ENCODE peak calls at places on chromosomes 6 and 20, in six cellular contexts. F is vagina, I is IMR-90, A is pancreas, C is body of pancreas, E is lung. B is an unnamed sample.
A peak's percentile ranks its signal among the peaks of the same experiment; 100 is the strongest.

GRCh38 chr20:38303908-38304379 is at the start of gene BPI:
- DNase-seq in I (no peak), E (peak; percentile 34), A (no peak), C (no peak), F (no peak), B (peak; percentile 45)

GRCh38 chr20:40305303-40305702 is 383.7 kb downstream of the MAFB start:
- DNase-seq in F (no peak), E (no peak), A (no peak), C (no peak), I (no peak), B (no peak)

GRCh38 chr6:44431118-44431725 is 43.7 kb downstream of the CDC5L start:
- DNase-seq in A (no peak), C (peak; percentile 57), E (peak; percentile 33), F (no peak), I (peak; percentile 73), B (no peak)

GRCh38 chr6:148497256-148497655 is 154.6 kb downstream of the SASH1 start:
- DNase-seq in E (no peak), A (no peak), I (peak; percentile 75), F (no peak), C (no peak), B (no peak)

GRCh38 chr20:40251284-40251932 is 437.6 kb downstream of the MAFB start:
- DNase-seq in F (no peak), E (no peak), A (no peak), C (peak; percentile 13), I (peak; percentile 15), B (no peak)

GRCh38 chr6:169885831-169886230 is 134.4 kb downstream of the ERMARD start:
- DNase-seq in E (no peak), F (peak; percentile 77), C (no peak), I (no peak), A (no peak), B (no peak)

GRCh38 chr6:74814440-74814839 is 391.4 kb downstream of the COL12A1 start:
- DNase-seq in I (no peak), E (no peak), C (no peak), A (no peak), F (no peak), B (no peak)

GRCh38 chr20:45515147-45515913 is at the start of gene SPINT3:
- DNase-seq in C (no peak), F (peak; percentile 16), I (no peak), E (no peak), A (no peak), B (no peak)

GRCh38 chr6:107670792-107671199 is 153.3 kb downstream of the SCML4 start:
- DNase-seq in A (no peak), E (peak; percentile 47), I (peak; percentile 67), F (no peak), C (peak; percentile 52), B (peak; percentile 79)

GRCh38 chr6:130749402-130749801 is 77.8 kb upstream of the SMLR1 start:
- DNase-seq in A (no peak), E (no peak), I (no peak), C (no peak), F (no peak), B (no peak)

GRCh38 chr20:59933849-59934585 is 580 bp upstream of the SYCP2 start:
- DNase-seq in C (peak; percentile 88), I (peak; percentile 49), F (no peak), E (peak; percentile 82), A (peak; percentile 83), B (peak; percentile 86)

GRCh38 chr6:89140347-89141159 is 5.3 kb upstream of the PM20D2 start:
- DNase-seq in E (no peak), C (peak; percentile 64), I (peak; percentile 41), F (no peak), A (no peak), B (no peak)

GRCh38 chr6:154876776-154877175 is 118.3 kb upstream of the TIAM2 start:
- DNase-seq in C (no peak), A (no peak), F (no peak), E (no peak), I (no peak), B (no peak)

GRCh38 chr6:89970609-89971337 is 76.5 kb downstream of the GJA10 start:
- DNase-seq in A (peak; percentile 23), I (peak; percentile 74), F (no peak), E (no peak), C (peak; percentile 66), B (no peak)

DNA sequence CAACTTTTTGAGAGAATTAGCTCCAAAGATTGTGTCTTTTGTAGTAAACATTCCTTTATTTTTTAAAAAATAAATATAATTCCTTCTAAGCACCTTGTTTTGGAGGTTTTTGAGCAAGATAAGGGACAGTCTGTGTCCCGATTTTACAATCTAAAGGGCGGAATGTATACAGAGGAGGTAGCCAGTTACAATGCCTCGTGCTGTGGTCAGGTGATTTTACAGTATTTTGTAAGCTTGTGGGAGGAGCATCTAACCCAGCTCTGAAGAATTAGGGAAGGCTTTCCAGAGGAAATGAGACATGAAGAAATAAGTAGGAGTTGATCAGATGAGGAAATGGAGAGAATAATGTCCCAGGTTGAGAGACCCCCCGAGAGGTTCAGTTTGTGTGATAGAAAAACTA is 1.3 kb downstream of the HINT3 start:
- DNase-seq in I (peak; percentile 65), E (no peak), C (peak; percentile 47), F (no peak), A (no peak), B (no peak)
- H3K4me3 ChIP-seq in I (peak overlapping the region; percentile 72), E (no peak overlapping the region), C (no peak overlapping the region), F (peak overlapping the region; percentile 78), A (peak overlapping the region; percentile 85), B (peak overlapping the region; percentile 83)

GRCh38 chr20:18326990-18327389 is 38.7 kb downstream of the ZNF133 start:
- DNase-seq in C (no peak), I (no peak), E (no peak), F (no peak), A (no peak), B (no peak)

GRCh38 chr20:18324596-18325089 is 36.3 kb downstream of the ZNF133 start:
- DNase-seq in I (no peak), F (no peak), C (no peak), A (no peak), E (no peak), B (no peak)

GRCh38 chr20:18322551-18322950 is 34.2 kb downstream of the ZNF133 start:
- DNase-seq in E (no peak), A (no peak), F (no peak), I (no peak), C (no peak), B (no peak)

DNA sequence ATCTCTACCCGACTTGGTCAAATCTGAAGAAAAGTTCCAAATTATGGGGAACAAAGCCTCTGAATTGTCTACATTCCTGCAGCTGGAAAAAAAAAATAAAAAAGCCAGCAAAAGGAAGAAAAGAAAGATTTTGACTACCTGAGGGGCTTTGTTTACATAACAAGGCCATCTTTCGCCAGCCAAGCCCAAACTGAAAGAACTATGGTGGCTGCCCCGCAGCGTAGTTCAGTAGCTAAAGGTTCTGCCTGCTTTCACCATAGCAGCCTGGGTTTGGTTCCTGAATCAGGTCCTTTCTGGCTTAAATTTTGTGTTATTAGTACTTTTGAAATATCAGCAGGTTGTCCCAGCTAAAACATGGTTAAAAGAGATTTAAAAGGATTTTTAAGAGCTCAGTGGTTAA is 35.4 kb downstream of the ZNF133 start:
- DNase-seq in C (no peak), F (no peak), E (no peak), A (no peak), I (no peak), B (no peak)
- H3K27ac ChIP-seq in C (no peak overlapping the region), F (no peak overlapping the region), E (no peak overlapping the region), A (no peak overlapping the region), I (no peak overlapping the region), B (no peak overlapping the region)

DNA sequence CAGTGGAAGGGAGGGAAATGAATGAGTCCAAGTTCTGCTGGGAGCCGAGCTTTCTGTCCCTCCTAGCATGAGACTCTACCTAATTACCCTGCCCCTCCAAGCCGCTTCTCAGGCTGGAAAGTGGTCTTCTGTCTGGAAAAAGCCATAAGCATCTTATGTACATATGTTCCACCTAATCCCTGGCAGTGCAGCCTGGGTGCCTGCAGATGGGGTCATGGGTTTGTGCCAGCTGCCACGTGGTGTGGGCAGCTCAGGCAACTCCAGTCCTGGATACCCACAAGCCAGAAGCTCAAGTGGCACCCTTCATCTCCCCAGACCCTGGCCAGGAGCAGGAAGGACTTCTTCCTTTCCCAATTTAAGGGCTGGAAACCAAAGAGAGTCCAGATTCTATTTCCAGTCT is 253.1 kb downstream of the LY86 start:
- DNase-seq in F (no peak), E (no peak), A (peak; percentile 45), C (peak; percentile 68), I (no peak), B (no peak)
- H3K4me1 ChIP-seq in F (peaks cover 14% of the 10 kb centered on the region), E (peaks cover 2% of the 10 kb centered on the region), A (no peaks in the 10 kb centered on the region), C (no peaks in the 10 kb centered on the region), I (peaks cover 6% of the 10 kb centered on the region), B (no peaks in the 10 kb centered on the region)

DNA sequence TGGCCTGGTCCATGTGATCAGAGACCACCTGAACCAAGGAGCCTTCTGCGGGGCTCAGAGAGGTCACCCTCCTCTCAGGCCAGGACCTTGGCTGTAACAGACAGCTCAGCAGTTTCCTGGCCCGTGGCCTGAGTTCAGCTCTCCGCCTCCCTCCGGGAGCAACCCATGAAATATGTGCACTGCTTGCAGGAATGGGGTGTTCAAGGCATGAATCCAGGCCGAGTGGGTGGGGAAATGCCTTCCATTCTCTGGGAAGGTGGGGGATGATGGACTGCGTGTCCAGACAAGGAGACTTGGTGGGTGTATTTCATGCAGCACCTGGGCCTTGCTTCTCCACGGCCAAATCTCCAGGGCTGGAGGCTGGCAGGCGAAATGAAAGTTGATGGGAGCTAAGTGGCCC is 46.0 kb downstream of the SIRPA start:
- DNase-seq in I (peak; percentile 30), C (no peak), E (peak; percentile 48), F (no peak), A (no peak), B (no peak)
- H3K4me3 ChIP-seq in I (no peak overlapping the region), C (no peak overlapping the region), E (no peak overlapping the region), F (no peak overlapping the region), A (no peak overlapping the region), B (no peak overlapping the region)

GRCh38 chr6:16239090-16239797 is 857 bp downstream of the GMPR start:
- DNase-seq in I (peak; percentile 44), A (peak; percentile 49), E (no peak), C (peak; percentile 83), F (no peak), B (peak; percentile 88)
- H3K27ac ChIP-seq in I (no peak overlapping the region), A (peak overlapping the region; percentile 42), E (peak overlapping the region; percentile 93), C (peak overlapping the region; percentile 57), F (peak overlapping the region; percentile 64), B (peak overlapping the region; percentile 89)

DNA sequence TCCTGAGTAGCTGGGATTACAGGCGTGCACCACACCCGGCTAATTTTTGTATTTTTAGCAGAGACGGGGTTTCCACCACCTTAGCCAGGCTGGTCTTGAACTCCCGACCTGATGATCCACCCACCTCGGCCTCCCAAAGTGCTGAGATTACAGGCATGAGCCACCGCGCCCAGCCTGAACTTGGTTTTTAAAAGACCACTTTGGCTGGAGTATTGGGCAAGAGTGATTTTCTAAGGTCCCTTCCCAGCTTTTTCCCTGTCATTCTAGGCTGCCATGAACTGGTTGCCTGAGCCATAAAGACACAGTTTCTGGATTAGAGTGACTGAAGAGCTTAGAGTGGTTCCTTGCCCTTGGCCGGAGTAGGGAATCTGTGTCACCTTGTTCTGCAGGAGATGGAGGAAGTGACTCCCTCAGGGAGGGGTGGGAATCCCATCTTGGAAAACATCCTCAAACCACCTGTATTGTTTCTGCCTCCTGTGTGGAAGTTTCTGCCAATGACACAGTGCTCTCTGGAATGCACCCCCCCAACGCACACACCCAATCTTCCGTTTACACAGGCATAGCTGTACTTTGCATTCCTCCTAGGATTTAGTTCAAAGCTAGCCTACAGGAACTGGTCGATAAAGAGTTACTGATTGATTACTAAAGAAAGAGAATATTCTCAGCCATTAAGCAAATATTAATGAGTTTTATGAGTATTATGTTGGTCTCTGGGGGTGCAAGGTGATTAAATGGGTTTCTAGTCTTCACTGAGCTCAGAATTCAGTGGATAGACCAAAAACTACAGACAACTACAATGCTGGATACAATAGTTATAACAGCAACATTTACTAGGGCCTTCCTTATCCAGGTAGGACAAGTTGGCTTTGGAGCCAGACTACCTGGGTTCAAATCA is 18.2 kb downstream of the BCL2L1 start:
- DNase-seq in F (no peak), A (peak; percentile 74), C (peak; percentile 87), E (peak; percentile 73), I (peak; percentile 66), B (no peak)
- H3K4me1 ChIP-seq in F (peaks cover 76% of the 10 kb centered on the region), A (peaks cover 52% of the 10 kb centered on the region), C (peaks cover 86% of the 10 kb centered on the region), E (peaks cover 48% of the 10 kb centered on the region), I (peaks cover 13% of the 10 kb centered on the region), B (peaks cover 15% of the 10 kb centered on the region)

B was measured in heart left ventricle.